ENCODE peak calls at places on chromosomes 5 and 9, in four cellular contexts. X is stimulated activated CD4-positive, alpha-beta T cell treated with anti-CD3 and anti-CD28 coated beads, Interleukin-2, amount 100 ng/mL, for 24 hours; C is NT2/D1; K is WTC11. P is an unnamed sample.

GRCh38 chr5:178420424-178420823 is 169.8 kb downstream of the COL23A1 start:
- DNase-seq in K (peak; percentile 29), C (no peak), X (no peak), P (no peak)

GRCh38 chr5:17258429-17258828 is 41.0 kb downstream of the BASP1 start:
- DNase-seq in X (no peak), K (no peak), C (no peak), P (no peak)

GRCh38 chr9:121637441-121638222 is 13.8 kb upstream of the DAB2IP start:
- DNase-seq in C (no peak), X (no peak), K (no peak), P (no peak)

GRCh38 chr9:114153761-114154596 is 1.4 kb upstream of the COL27A1 start:
- DNase-seq in X (no peak), K (peak; percentile 74), C (peak; percentile 56), P (peak; percentile 25)

GRCh38 chr9:137077010-137077747 is at the start of gene UAP1L1:
- DNase-seq in K (peak; percentile 64), X (peak; percentile 51), C (no peak), P (no peak)

GRCh38 chr5:21711854-21712752 is 1141.0 kb downstream of the CDH12 start:
- DNase-seq in C (no peak), X (no peak), K (no peak), P (no peak)

GRCh38 chr9:5629312-5630037 is 568 bp downstream of the RIC1 start:
- DNase-seq in C (no peak), X (peak; percentile 54), K (peak; percentile 42), P (no peak)

GRCh38 chr9:38067892-38068615 is 973 bp downstream of the SHB start:
- DNase-seq in K (peak; percentile 30), X (no peak), C (no peak), P (no peak)

GRCh38 chr9:131500939-131501541 is 1.7 kb upstream of the POMT1 start:
- DNase-seq in C (no peak), K (no peak), X (peak; percentile 62), P (no peak)

GRCh38 chr5:85741972-85742371 is 875.8 kb upstream of the COX7C start:
- DNase-seq in C (no peak), X (no peak), K (no peak), P (no peak)

GRCh38 chr9:99489043-99489378 is 266.9 kb downstream of the SEC61B start:
- DNase-seq in K (no peak), X (no peak), C (no peak), P (no peak)

GRCh38 chr5:58872670-58873273 is 289.9 kb downstream of the RAB3C start:
- DNase-seq in K (no peak), C (no peak), X (no peak), P (no peak)

GRCh38 chr5:17113174-17113941 is 104.1 kb upstream of the BASP1 start:
- DNase-seq in K (no peak), X (no peak), C (no peak), P (no peak)

GRCh38 chr9:95132406-95133350 is 184.8 kb downstream of the FANCC start:
- DNase-seq in X (no peak), K (no peak), C (no peak), P (no peak)

GRCh38 chr5:6378128-6379023 is at the start of gene MED10:
- DNase-seq in C (peak; percentile 77), K (peak; percentile 97), X (peak; percentile 97), P (peak; percentile 85)

GRCh38 chr5:129509363-129509762 is 49.3 kb downstream of the ADAMTS19 start:
- DNase-seq in C (no peak), K (no peak), X (no peak), P (no peak)

GRCh38 chr5:123278284-123278683 is 144.9 kb downstream of the CEP120 start:
- DNase-seq in C (no peak), X (no peak), K (no peak), P (no peak)

GRCh38 chr9:95156074-95156473 is 161.4 kb downstream of the FANCC start:
- DNase-seq in C (no peak), X (no peak), K (no peak), P (no peak)